ENCODE peak calls at places on chromosomes 11 and 22, in six cellular contexts. B, O, R, L, X and W are unnamed samples.

GRCh38 chr11:16902182-16902581 is 112.0 kb downstream of the PLEKHA7 start:
- DNase-seq in X (peak), R (no peak), O (peak), B (no peak), L (no peak), W (no peak)

GRCh38 chr11:1090600-1091331 is 16.1 kb downstream of the MUC2 start:
- DNase-seq in O (no peak), X (no peak), B (peak), L (no peak), R (no peak), W (no peak)

GRCh38 chr22:45039206-45039605 is 29.4 kb upstream of the PHF21B start:
- DNase-seq in B (no peak), X (no peak), L (no peak), O (no peak), R (no peak), W (no peak)

GRCh38 chr22:23817146-23817545 is 21.7 kb downstream of the DERL3 start:
- DNase-seq in L (no peak), X (no peak), B (no peak), O (no peak), R (no peak), W (no peak)

GRCh38 chr11:75996523-75997272 is 181.7 kb downstream of the UVRAG start:
- DNase-seq in X (no peak), B (no peak), L (no peak), R (no peak), O (peak), W (no peak)

GRCh38 chr22:37148031-37148651 is 1.6 kb downstream of the IL2RB start:
- DNase-seq in R (no peak), B (no peak), X (no peak), L (no peak), O (no peak), W (no peak)

GRCh38 chr22:19810381-19811141 is 44.1 kb downstream of the GNB1L start:
- DNase-seq in R (no peak), L (no peak), X (no peak), B (no peak), O (peak), W (no peak)

GRCh38 chr11:66020618-66021357 is 5.5 kb downstream of the CATSPER1 start:
- DNase-seq in X (peak), B (peak), L (peak), O (peak), R (no peak), W (no peak)

GRCh38 chr11:61707574-61707973 is 27.4 kb downstream of the DAGLA start:
- DNase-seq in R (no peak), X (no peak), B (no peak), O (no peak), L (peak), W (no peak)

GRCh38 chr11:131595812-131596211 is 225.4 kb downstream of the NTM start:
- DNase-seq in B (no peak), O (no peak), R (no peak), L (no peak), X (no peak), W (no peak)

GRCh38 chr11:57116654-57117053 is 65.1 kb upstream of the LRRC55 start:
- DNase-seq in X (peak), B (no peak), O (peak), L (peak), R (peak), W (peak)

GRCh38 chr11:20596629-20597129 is 2.7 kb upstream of the SLC6A5 start:
- DNase-seq in X (no peak), R (peak), L (no peak), B (no peak), O (no peak), W (no peak)

GRCh38 chr11:93330446-93330984 is at the start of gene DEUP1:
- DNase-seq in O (peak), L (peak), X (no peak), B (no peak), R (peak), W (peak)

GRCh38 chr11:1737080-1737757 is 13.2 kb downstream of the IFITM10 start:
- DNase-seq in O (no peak), L (no peak), B (peak), X (no peak), R (no peak), W (no peak)

GRCh38 chr22:40193429-40194421 is 16.0 kb downstream of the TNRC6B start:
- DNase-seq in O (peak), L (no peak), B (no peak), R (no peak), X (peak), W (no peak)

GRCh38 chr11:29435421-29435820 is 581.4 kb downstream of the KCNA4 start:
- DNase-seq in R (no peak), X (peak), B (no peak), L (no peak), O (peak), W (no peak)

GRCh38 chr11:70703141-70704052 is 305.1 kb downstream of the CTTN start:
- DNase-seq in O (no peak), R (peak), X (no peak), B (peak), L (no peak), W (peak)

GRCh38 chr11:115215694-115216615 is 288.3 kb downstream of the CADM1 start:
- DNase-seq in X (peak), R (no peak), B (no peak), O (no peak), L (no peak), W (no peak)

GRCh38 chr11:111765984-111766833 is at the start of gene PPP2R1B:
- DNase-seq in B (peak), X (peak), O (peak), L (peak), R (peak), W (peak)

GRCh38 chr11:43377380-43377779 is 18.7 kb downstream of the TTC17 start:
- DNase-seq in X (no peak), R (no peak), O (no peak), L (no peak), B (no peak), W (no peak)

GRCh38 chr11:3841426-3842304 is 906 bp upstream of the RHOG start:
- DNase-seq in L (peak), R (peak), X (peak), B (no peak), O (peak), W (peak)

GRCh38 chr11:23875407-23875950 is 621.4 kb upstream of the LUZP2 start:
- DNase-seq in X (no peak), R (no peak), B (no peak), L (no peak), O (no peak), W (no peak)

GRCh38 chr11:18312012-18312411 is 9.9 kb downstream of the HPS5 start:
- DNase-seq in R (no peak), L (no peak), X (peak), B (no peak), O (peak), W (no peak)

GRCh38 chr11:10778217-10778970 is 27.3 kb downstream of the CTR9 start:
- DNase-seq in L (no peak), X (no peak), R (no peak), B (no peak), O (peak), W (no peak)

GRCh38 chr11:103806130-103806900 is 230.1 kb upstream of the DDI1 start:
- DNase-seq in L (no peak), B (no peak), X (peak), R (no peak), O (peak), W (no peak)

GRCh38 chr11:75492181-75492820 is 33.4 kb downstream of the GDPD5 start:
- DNase-seq in R (no peak), O (peak), L (peak), X (peak), B (no peak), W (no peak)

GRCh38 chr22:27394806-27395404 is 406.7 kb downstream of the MN1 start:
- DNase-seq in O (no peak), X (no peak), B (no peak), L (no peak), R (no peak), W (no peak)

GRCh38 chr22:27400811-27401210 is 400.7 kb downstream of the MN1 start:
- DNase-seq in L (no peak), O (no peak), X (no peak), B (no peak), R (no peak), W (no peak)

GRCh38 chr22:27397036-27397947 is 404.3 kb downstream of the MN1 start:
- DNase-seq in B (no peak), X (no peak), O (no peak), L (no peak), R (no peak), W (no peak)

GRCh38 chr22:27399161-27399560 is 402.4 kb downstream of the MN1 start:
- DNase-seq in R (no peak), B (no peak), L (no peak), O (no peak), X (no peak), W (no peak)

GRCh38 chr22:27397948-27398330 is 403.6 kb downstream of the MN1 start:
- DNase-seq in O (no peak), R (no peak), X (peak), B (no peak), L (peak), W (no peak)
- TF ChIP-seq CTCF in O (no peak), R (no peak), X (no peak), B (no peak), L (no peak), W (no peak)

GRCh38 chr11:125883375-125883774 is 4.1 kb upstream of the HYLS1 start:
- DNase-seq in O (no peak), R (no peak), B (no peak), X (no peak), L (no peak), W (no peak)

GRCh38 chr11:125886997-125887372 is 483 bp upstream of the HYLS1 start:
- DNase-seq in B (no peak), R (no peak), L (peak), O (peak), X (peak), W (no peak)

GRCh38 chr11:125890447-125891100 is 3.1 kb downstream of the HYLS1 start:
- DNase-seq in R (no peak), O (peak), B (no peak), X (no peak), L (no peak), W (no peak)

GRCh38 chr11:125892071-125892470 is 4.6 kb downstream of the HYLS1 start:
- DNase-seq in R (no peak), B (no peak), O (peak), L (no peak), X (no peak), W (no peak)

GRCh38 chr11:125887373-125888324 is at the start of gene HYLS1:
- DNase-seq in O (peak), L (peak), B (peak), X (peak), R (peak), W (peak)
- TF ChIP-seq CTCF in O (peak), L (peak), B (peak), X (no peak), R (peak), W (peak)

DNA sequence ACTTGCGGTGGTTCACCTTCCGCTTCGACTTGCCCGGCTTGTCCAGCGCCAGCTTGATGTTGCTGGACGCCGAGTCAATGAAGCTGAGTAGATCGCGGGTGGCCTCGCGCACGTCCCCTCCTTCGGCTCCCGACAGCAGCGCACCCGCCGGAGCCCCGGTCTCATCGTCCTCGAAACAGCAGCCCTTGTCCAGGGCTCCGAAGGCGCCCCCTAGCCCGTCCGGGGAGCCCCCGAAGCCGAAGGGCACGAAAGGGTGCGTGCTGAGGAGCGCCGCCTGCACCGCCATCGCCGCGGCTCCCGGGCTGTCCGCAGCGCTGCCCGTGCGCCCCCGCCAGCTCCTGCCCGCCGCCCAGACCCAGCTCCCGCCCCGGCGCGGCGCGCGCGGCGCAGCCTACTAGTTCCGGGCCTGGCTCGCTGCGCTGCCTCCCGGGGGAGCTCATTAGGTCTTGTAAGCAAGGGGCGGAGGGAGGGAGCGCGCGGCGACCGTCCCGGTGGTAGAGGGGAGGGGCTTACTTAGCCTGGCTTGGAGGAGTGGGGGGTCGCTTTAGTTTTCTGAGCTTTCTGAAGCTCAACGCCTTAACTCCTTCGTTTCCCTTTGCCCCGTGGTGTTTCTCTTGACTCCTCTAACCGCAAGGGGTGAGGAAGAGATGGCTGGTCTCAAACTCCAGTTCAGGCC is at the start of gene FAM181B:
- DNase-seq in R (peak), O (peak), X (no peak), L (peak), B (no peak), W (peak)
- TF ChIP-seq CTCF in R (no peak), O (no peak), X (no peak), L (no peak), B (peak), W (peak)

GRCh38 chr22:49372530-49373288 is 455.0 kb downstream of the BRD1 start:
- DNase-seq in O (no peak), X (no peak), B (no peak), L (no peak), R (peak), W (no peak)
- TF ChIP-seq CTCF in O (no peak), X (no peak), B (no peak), L (no peak), R (no peak), W (no peak)

GRCh38 chr11:81237139-81237538 is 1496.5 kb downstream of the FAM181B start:
- DNase-seq in B (no peak), L (no peak), R (peak), X (peak), O (peak), W (peak)
- TF ChIP-seq CTCF in B (peak), L (peak), R (peak), X (peak), O (peak), W (peak)

GRCh38 chr22:35842954-35843353 is 125.3 kb downstream of the APOL5 start:
- DNase-seq in B (no peak), L (no peak), X (peak), O (peak), R (peak), W (peak)
- TF ChIP-seq CTCF in B (peak), L (peak), X (peak), O (peak), R (peak), W (peak)

GRCh38 chr11:34840736-34841386 is 75.3 kb downstream of the APIP start:
- DNase-seq in O (peak), L (peak), R (no peak), X (peak), B (no peak), W (no peak)
- TF ChIP-seq CTCF in O (no peak), L (peak), R (peak), X (peak), B (peak), W (peak)

GRCh38 chr11:119993732-119994131 is 144.2 kb downstream of the TRIM29 start:
- DNase-seq in O (no peak), R (no peak), L (peak), B (no peak), X (peak), W (no peak)
- TF ChIP-seq CTCF in O (no peak), R (no peak), L (peak), B (peak), X (no peak), W (peak)

DNA sequence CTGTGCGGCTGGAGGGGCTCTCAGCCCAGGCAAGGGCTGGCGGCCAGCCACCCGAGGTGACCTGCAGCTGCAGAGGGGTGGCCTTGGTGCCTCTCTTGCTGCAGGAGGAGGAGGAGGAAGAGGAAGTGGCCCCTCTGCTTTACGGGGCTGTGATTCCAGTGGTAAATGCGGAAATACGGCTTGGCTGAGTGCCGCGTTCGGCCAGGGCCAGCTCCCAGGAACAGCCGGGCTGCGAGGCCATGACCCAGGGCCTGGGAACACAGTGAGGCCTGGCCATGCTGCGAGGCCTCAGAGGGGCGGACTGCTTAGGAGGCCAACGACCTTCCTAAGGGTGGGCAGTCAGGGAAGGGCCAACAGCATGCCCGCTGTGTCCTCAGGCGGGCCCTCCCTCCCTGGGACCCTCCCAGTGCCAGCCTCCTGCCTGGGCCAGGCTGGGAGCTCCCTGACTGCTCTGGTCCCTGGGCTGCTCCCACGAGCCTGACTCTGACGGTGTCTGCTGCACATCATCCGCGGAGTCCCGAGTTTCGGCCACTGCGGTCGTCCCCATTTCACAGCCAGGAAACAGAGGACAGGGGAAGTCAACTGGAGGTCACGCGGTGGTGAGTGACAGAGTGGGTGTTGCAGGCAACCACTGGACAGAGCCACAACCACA is 20.8 kb upstream of the PPARA start:
- DNase-seq in B (no peak), R (no peak), O (no peak), L (peak), X (no peak), W (no peak)
- TF ChIP-seq CTCF in B (no peak), R (no peak), O (no peak), L (no peak), X (no peak), W (no peak)